ENCODE peak calls at places on chromosome 2, in nine cellular contexts. R, G, A, C, W, E, V, J and Z are unnamed samples.
A peak's percentile ranks its signal among the peaks of the same experiment; 100 is the strongest.

GRCh38 chr2:222952204-222952603 is 91.4 kb downstream of the ACSL3 start:
- DNase-seq in R (no peak), G (no peak), A (peak; percentile 70), C (no peak), W (no peak), E (no peak), V (no peak), J (no peak), Z (no peak)

GRCh38 chr2:18518116-18519111 is 42.0 kb downstream of the RDH14 start:
- DNase-seq in R (no peak), G (peak; percentile 64), A (no peak), C (no peak), W (peak; percentile 43), E (no peak), V (no peak), J (no peak), Z (no peak)

GRCh38 chr2:172200495-172201085 is 97.9 kb upstream of the DLX2 start:
- DNase-seq in R (no peak), G (peak; percentile 38), A (peak; percentile 56), C (no peak), W (no peak), E (no peak), V (no peak), J (no peak), Z (peak; percentile 27)

GRCh38 chr2:181790716-181791649 is 100.5 kb upstream of the ITPRID2 start:
- DNase-seq in R (no peak), G (peak; percentile 95), A (no peak), C (no peak), W (peak; percentile 42), E (no peak), V (no peak), J (no peak), Z (no peak)

GRCh38 chr2:177413703-177414102 is 21.1 kb downstream of the AGPS start:
- DNase-seq in R (no peak), G (no peak), A (no peak), C (no peak), W (no peak), E (no peak), V (no peak), J (no peak), Z (no peak)

GRCh38 chr2:108169982-108170625 is 69.7 kb upstream of the SULT1C3 start:
- DNase-seq in R (no peak), G (peak; percentile 52), A (no peak), C (no peak), W (peak; percentile 13), E (no peak), V (no peak), J (no peak), Z (no peak)

GRCh38 chr2:135798762-135799161 is 38.2 kb downstream of the LCT start:
- DNase-seq in R (no peak), G (peak; percentile 30), A (no peak), C (no peak), W (no peak), E (no peak), V (no peak), J (no peak), Z (no peak)

GRCh38 chr2:197130318-197130717 is 180.3 kb downstream of the ANKRD44 start:
- DNase-seq in R (no peak), G (no peak), A (no peak), C (no peak), W (no peak), E (no peak), V (no peak), J (no peak), Z (no peak)

GRCh38 chr2:160110674-160111239 is 48.3 kb upstream of the PLA2R1 start:
- DNase-seq in R (no peak), G (no peak), A (no peak), C (no peak), W (no peak), E (no peak), V (no peak), J (no peak), Z (peak; percentile 7)

GRCh38 chr2:42721898-42722297 is 42.0 kb downstream of the OXER1 start:
- DNase-seq in R (no peak), G (peak; percentile 53), A (peak; percentile 38), C (no peak), W (no peak), E (no peak), V (no peak), J (no peak), Z (no peak)
- H3K4me1 ChIP-seq in R (no peaks in the 10 kb centered on the region), G (peaks cover 13% of the 10 kb centered on the region), A (peaks cover 18% of the 10 kb centered on the region), C (no peaks in the 10 kb centered on the region), W (peaks cover 16% of the 10 kb centered on the region), E (peaks cover 17% of the 10 kb centered on the region), V (no peaks in the 10 kb centered on the region), J (peaks cover 7% of the 10 kb centered on the region), Z (no peaks in the 10 kb centered on the region)

GRCh38 chr2:225556461-225556860 is 157.0 kb downstream of the NYAP2 start:
- DNase-seq in R (no peak), G (no peak), A (peak; percentile 21), C (no peak), W (no peak), E (no peak), V (no peak), J (no peak), Z (no peak)
- H3K4me3 ChIP-seq in R (no peak overlapping the region), G (no peak overlapping the region), A (no peak overlapping the region), C (no peak overlapping the region), W (no peak overlapping the region), E (no peak overlapping the region), V (no peak overlapping the region), J (no peak overlapping the region), Z (no peak overlapping the region)

GRCh38 chr2:45285791-45286390 is 276.6 kb upstream of the SIX2 start:
- DNase-seq in R (no peak), G (peak; percentile 44), A (no peak), C (no peak), W (no peak), E (no peak), V (no peak), J (no peak), Z (no peak)

GRCh38 chr2:45289997-45290673 is 280.9 kb upstream of the SIX2 start:
- DNase-seq in R (no peak), G (no peak), A (no peak), C (no peak), W (no peak), E (no peak), V (no peak), J (no peak), Z (no peak)

GRCh38 chr2:45289018-45289417 is 279.8 kb upstream of the SIX2 start:
- DNase-seq in R (no peak), G (no peak), A (no peak), C (no peak), W (no peak), E (no peak), V (no peak), J (no peak), Z (no peak)

GRCh38 chr2:45287040-45287439 is 277.8 kb upstream of the SIX2 start:
- DNase-seq in R (no peak), G (no peak), A (no peak), C (no peak), W (no peak), E (no peak), V (no peak), J (no peak), Z (no peak)

DNA sequence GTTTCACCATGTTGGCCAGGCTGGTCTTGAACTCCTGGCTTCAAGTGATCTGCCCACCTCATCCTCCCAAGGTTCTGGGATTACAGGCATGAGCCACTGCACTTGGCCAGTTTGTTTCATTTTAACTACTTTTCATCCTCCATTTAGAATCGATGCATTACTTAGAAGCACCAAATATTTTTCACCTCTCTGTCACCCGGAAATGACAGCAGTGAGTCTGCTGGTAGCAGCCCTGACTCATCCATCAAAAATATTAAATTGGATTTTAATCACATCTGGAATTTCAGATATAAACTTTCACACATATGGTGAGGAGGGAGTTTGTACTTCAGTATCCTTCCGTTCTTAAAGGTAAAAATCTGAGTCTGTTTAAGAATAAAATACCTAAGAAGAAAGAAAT is 279.3 kb upstream of the SIX2 start:
- DNase-seq in R (no peak), G (peak; percentile 71), A (no peak), C (no peak), W (no peak), E (no peak), V (no peak), J (no peak), Z (no peak)
- H3K27me3 ChIP-seq in R (no peaks in the 10 kb centered on the region), G (no peaks in the 10 kb centered on the region), A (no peaks in the 10 kb centered on the region), C (no peaks in the 10 kb centered on the region), W (no peaks in the 10 kb centered on the region), E (no peaks in the 10 kb centered on the region), V (no peaks in the 10 kb centered on the region), J (peaks cover 8% of the 10 kb centered on the region), Z (peaks cover 3% of the 10 kb centered on the region)

DNA sequence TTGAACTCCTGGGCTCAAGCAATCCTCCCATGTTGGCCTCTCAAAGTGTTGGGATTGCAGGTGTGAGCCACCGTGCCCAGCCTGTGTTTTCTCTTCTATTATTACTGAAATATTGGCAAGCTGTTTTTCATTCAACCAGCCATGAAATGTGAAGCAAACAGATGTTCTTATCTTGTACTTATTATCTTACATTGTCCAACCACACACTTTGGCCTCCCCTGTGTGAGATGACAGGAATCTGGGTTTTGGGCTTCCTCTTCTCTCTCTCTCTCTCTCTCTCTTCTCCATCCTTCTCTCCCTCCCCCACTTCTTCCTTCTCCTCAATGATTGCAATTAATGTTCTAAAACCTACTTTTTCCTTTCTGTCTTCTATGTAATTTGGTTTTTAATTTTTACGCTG is 33.1 kb downstream of the RAMP1 start:
- DNase-seq in R (no peak), G (no peak), A (no peak), C (no peak), W (no peak), E (peak; percentile 24), V (no peak), J (peak; percentile 15), Z (no peak)
- H3K4me1 ChIP-seq in R (peaks cover 4% of the 10 kb centered on the region), G (peaks cover 9% of the 10 kb centered on the region), A (peaks cover 55% of the 10 kb centered on the region), C (no peaks in the 10 kb centered on the region), W (peaks cover 5% of the 10 kb centered on the region), E (peaks cover 80% of the 10 kb centered on the region), V (peaks cover 16% of the 10 kb centered on the region), J (peaks cover 32% of the 10 kb centered on the region), Z (peaks cover 5% of the 10 kb centered on the region)

GRCh38 chr2:170822292-170822884 is 5.7 kb downstream of the GAD1 start:
- DNase-seq in R (no peak), G (peak; percentile 14), A (no peak), C (no peak), W (no peak), E (no peak), V (no peak), J (no peak), Z (no peak)
- H3K4me3 ChIP-seq in R (no peak overlapping the region), G (no peak overlapping the region), A (no peak overlapping the region), C (peak overlapping the region; percentile 47), W (no peak overlapping the region), E (peak overlapping the region; percentile 48), V (peak overlapping the region; percentile 0), J (peak overlapping the region; percentile 45), Z (no peak overlapping the region)

DNA sequence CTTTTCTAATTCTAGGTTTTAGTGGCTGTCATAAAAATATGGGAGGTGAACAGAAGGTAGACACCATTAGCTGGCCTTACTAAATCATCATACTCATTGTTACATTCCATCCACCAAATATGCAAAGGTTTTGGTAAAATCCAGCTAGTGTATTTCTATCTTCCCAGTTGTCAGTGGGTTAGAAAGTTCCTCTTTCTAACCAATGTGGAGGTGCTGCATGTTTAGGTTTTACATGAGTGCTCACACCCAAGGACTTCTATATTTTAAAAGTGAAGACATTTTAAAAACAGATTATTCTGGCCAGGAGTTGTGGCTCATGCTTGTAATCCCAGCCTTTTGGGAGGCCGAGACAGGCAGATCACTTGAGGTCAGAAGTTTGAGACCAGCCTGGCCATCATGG is 5.9 kb downstream of the ALPP start:
- DNase-seq in R (no peak), G (no peak), A (no peak), C (no peak), W (no peak), E (no peak), V (no peak), J (no peak), Z (no peak)
- H3K27me3 ChIP-seq in R (no peaks in the 10 kb centered on the region), G (peaks cover 75% of the 10 kb centered on the region), A (peaks cover 2% of the 10 kb centered on the region), C (peaks cover 2% of the 10 kb centered on the region), W (peaks cover 15% of the 10 kb centered on the region), E (peaks cover 90% of the 10 kb centered on the region), V (peaks cover 26% of the 10 kb centered on the region), J (peaks cover 91% of the 10 kb centered on the region), Z (no peaks in the 10 kb centered on the region)